ENCODE peak calls at places on chromosomes 3 and 15, in ten cellular contexts. L is sigmoid colon, S is body of pancreas, D is HCT116, A is A549, W is esophagus squamous epithelium, K is NB4, T is IMR-90, P is right lobe of liver, C is adrenal gland. Z is an unnamed sample.

GRCh38 chr3:52197842-52198625 is at the start of gene ALAS1:
- DNase-seq in P (peak), C (peak), A (peak), T (peak), K (peak), S (peak), W (peak), L (peak), D (peak), Z (no peak)

GRCh38 chr15:32028921-32029320 is 1.4 kb upstream of the CHRNA7 start:
- DNase-seq in K (no peak), L (no peak), D (no peak), P (no peak), C (no peak), S (no peak), T (no peak), A (no peak), W (no peak), Z (no peak)

GRCh38 chr3:120171134-120171863 is 77.1 kb upstream of the GSK3B start:
- DNase-seq in S (no peak), L (no peak), K (no peak), D (no peak), A (no peak), P (no peak), C (no peak), W (no peak), T (peak), Z (peak)

GRCh38 chr3:23823620-23824019 is 17.9 kb downstream of the UBE2E1 start:
- DNase-seq in D (no peak), S (no peak), K (no peak), W (no peak), A (no peak), T (no peak), L (no peak), P (no peak), C (no peak), Z (no peak)

GRCh38 chr3:70885636-70886035 is 573.2 kb upstream of the MDFIC2 start:
- DNase-seq in L (no peak), P (no peak), W (no peak), S (no peak), T (no peak), A (no peak), D (no peak), K (peak), C (no peak), Z (no peak)

GRCh38 chr3:121822973-121823372 is 11.9 kb downstream of the IQCB1 start:
- DNase-seq in W (no peak), D (no peak), K (no peak), L (no peak), A (no peak), P (no peak), S (no peak), C (no peak), T (no peak), Z (no peak)

GRCh38 chr15:96232335-96232734 is 98.2 kb upstream of the NR2F2 start:
- DNase-seq in C (no peak), A (no peak), W (no peak), P (no peak), L (no peak), D (no peak), S (peak), T (no peak), K (no peak), Z (no peak)

GRCh38 chr15:37102315-37103021 is 2.1 kb upstream of the MEIS2 start:
- DNase-seq in P (no peak), D (no peak), L (peak), S (no peak), C (no peak), A (peak), K (no peak), T (peak), W (no peak), Z (no peak)

GRCh38 chr3:99458013-99458412 is 180.4 kb upstream of the COL8A1 start:
- DNase-seq in D (no peak), A (no peak), C (no peak), S (no peak), K (no peak), P (no peak), T (no peak), L (no peak), W (no peak), Z (no peak)

GRCh38 chr3:182364723-182365650 is 428.3 kb upstream of the ATP11B start:
- DNase-seq in C (no peak), A (no peak), D (peak), P (no peak), K (no peak), S (peak), T (no peak), L (peak), W (no peak), Z (no peak)

DNA sequence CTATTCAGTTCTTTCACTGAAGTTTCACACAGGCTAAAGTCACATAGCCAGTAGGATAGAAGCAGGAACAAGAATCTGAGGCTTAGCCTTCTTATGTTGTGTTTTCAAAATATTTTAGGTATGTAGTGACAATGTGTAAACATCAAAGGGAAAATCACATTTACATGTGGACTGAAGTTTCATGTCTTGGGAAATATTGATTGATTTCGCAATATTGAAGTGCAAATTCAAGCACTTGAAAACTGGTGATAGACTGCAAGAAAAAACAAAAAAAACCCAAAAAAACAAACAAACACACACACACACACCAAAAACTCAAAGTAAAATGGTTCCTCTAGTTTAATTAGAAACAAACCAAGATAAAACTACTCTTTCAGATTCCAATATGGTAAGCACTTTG is 773.3 kb downstream of the PDCD6IP start:
- DNase-seq in C (no peak), A (no peak), L (no peak), K (no peak), S (no peak), T (no peak), W (no peak), P (no peak), D (no peak), Z (no peak)
- TF ChIP-seq POLR2A in C (no peak), A (no peak), L (no peak), K (no peak), S (no peak), T (no peak), W (no peak), P (no peak), D (no peak), Z (no peak)

GRCh38 chr3:78632925-78633324 is 1134.9 kb downstream of the ROBO1 start:
- DNase-seq in L (no peak), A (no peak), P (no peak), S (no peak), K (no peak), D (no peak), T (no peak), W (no peak), C (no peak), Z (no peak)

GRCh38 chr3:78629544-78629943 is 1138.3 kb downstream of the ROBO1 start:
- DNase-seq in L (no peak), W (no peak), S (no peak), C (no peak), P (no peak), T (no peak), A (no peak), K (no peak), D (no peak), Z (no peak)

GRCh38 chr3:78634316-78634715 is 1133.5 kb downstream of the ROBO1 start:
- DNase-seq in L (no peak), S (no peak), D (no peak), P (no peak), C (no peak), W (no peak), K (no peak), T (peak), A (no peak), Z (no peak)

GRCh38 chr3:78633626-78634025 is 1134.2 kb downstream of the ROBO1 start:
- DNase-seq in K (no peak), A (no peak), W (no peak), L (no peak), T (peak), S (no peak), C (no peak), D (no peak), P (no peak), Z (no peak)
- TF ChIP-seq CTCF in K (no peak), A (no peak), W (no peak), L (no peak), T (no peak), S (no peak), C (no peak), D (no peak), P (no peak), Z (no peak)

GRCh38 chr15:59311245-59311644 is 61.4 kb downstream of the MYO1E start:
- DNase-seq in D (no peak), A (no peak), C (no peak), L (no peak), W (no peak), K (no peak), T (no peak), S (no peak), P (no peak), Z (no peak)

GRCh38 chr15:59317211-59317610 is 55.5 kb downstream of the MYO1E start:
- DNase-seq in S (no peak), P (no peak), C (no peak), W (no peak), A (no peak), L (no peak), T (peak), D (no peak), K (no peak), Z (no peak)

GRCh38 chr15:59315914-59316428 is 56.7 kb downstream of the MYO1E start:
- DNase-seq in W (no peak), K (no peak), T (peak), C (no peak), D (no peak), S (peak), A (no peak), P (no peak), L (no peak), Z (no peak)

GRCh38 chr15:59312199-59312598 is 60.5 kb downstream of the MYO1E start:
- DNase-seq in C (no peak), A (no peak), D (no peak), W (no peak), K (no peak), S (no peak), T (no peak), L (no peak), P (no peak), Z (no peak)

DNA sequence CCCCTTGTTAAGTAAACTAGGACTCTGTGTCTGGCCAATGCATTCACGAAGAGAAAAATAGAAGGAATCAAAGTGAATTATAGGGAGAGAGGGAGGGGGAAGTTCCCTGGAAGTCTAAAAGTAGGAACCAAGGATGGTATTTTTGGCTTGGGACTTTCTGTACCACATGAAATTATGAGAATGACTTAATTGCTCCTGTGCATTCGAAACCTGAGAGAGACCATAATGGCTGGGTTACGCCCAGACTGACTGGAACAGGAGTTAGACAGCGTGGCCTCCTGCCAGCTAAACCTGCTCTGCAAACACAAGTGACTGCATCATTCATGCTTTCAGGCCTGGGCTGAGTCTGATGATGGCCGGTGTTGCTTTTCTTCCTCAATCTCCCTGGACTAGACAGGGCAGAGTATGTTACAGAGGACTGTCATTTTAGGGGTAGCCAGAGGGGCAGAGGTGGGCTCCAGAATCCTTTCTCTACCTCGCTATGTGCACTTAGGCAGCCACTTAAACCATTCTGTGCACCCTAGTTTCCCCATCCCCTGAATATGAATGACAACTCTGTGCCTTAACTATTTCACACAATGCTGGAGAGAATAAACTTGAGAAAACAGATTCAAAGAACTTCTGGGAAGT is 58.9 kb downstream of the MYO1E start:
- DNase-seq in D (no peak), W (no peak), T (peak), A (peak), P (peak), C (no peak), L (peak), K (no peak), S (peak), Z (peak)
- TF ChIP-seq POLR2A in D (no peak), W (no peak), T (no peak), A (no peak), P (no peak), C (no peak), L (no peak), K (no peak), S (no peak), Z (no peak)

GRCh38 chr3:63232764-63233396 is 45.2 kb upstream of the SYNPR start:
- DNase-seq in S (no peak), P (no peak), L (no peak), K (no peak), W (no peak), A (no peak), D (no peak), T (peak), C (no peak), Z (no peak)
- TF ChIP-seq CTCF in S (peak), P (peak), L (no peak), K (no peak), W (no peak), A (peak), D (peak), T (peak), C (no peak), Z (no peak)

GRCh38 chr3:15666277-15666676 is 64.7 kb downstream of the BTD start:
- DNase-seq in W (no peak), L (no peak), S (no peak), D (no peak), A (no peak), K (no peak), T (no peak), P (no peak), C (no peak), Z (no peak)
- TF ChIP-seq POLR2A in W (no peak), L (no peak), S (no peak), D (no peak), A (no peak), K (no peak), T (no peak), P (no peak), C (no peak), Z (no peak)

DNA sequence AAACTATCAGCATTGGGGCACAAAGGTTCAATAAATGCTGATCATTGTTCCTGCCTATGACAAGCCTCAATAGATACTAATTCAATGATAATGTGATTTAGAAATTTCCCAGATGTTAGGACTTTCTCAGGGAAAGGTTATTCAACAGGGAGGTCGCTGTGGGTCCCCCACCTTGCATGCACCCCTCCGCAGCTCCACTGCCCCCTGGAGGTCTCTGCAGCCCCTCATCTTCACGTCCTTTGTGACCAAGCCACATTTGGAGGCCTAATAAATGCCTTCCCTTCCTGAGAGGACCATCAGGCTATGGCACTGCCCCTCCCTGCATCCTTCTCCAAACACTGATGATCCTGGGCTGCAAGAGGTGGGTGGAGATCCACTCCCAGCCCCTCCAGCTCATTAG is 50.2 kb downstream of the NOX5 start:
- DNase-seq in L (peak), T (no peak), K (no peak), S (no peak), C (no peak), P (no peak), D (no peak), A (no peak), W (no peak), Z (no peak)
- TF ChIP-seq CTCF in L (no peak), T (no peak), K (no peak), S (no peak), C (no peak), P (no peak), D (no peak), A (no peak), W (no peak), Z (no peak)

GRCh38 chr3:194134231-194134756 is 1.7 kb upstream of the HES1 start:
- DNase-seq in T (no peak), C (peak), P (peak), S (no peak), A (no peak), W (no peak), L (peak), D (no peak), K (peak), Z (no peak)

GRCh38 chr3:194133661-194134230 is 2.2 kb upstream of the HES1 start:
- DNase-seq in A (no peak), W (no peak), C (peak), D (no peak), T (peak), L (peak), P (peak), K (peak), S (peak), Z (no peak)

GRCh38 chr3:194135806-194136518 is at the start of gene HES1:
- DNase-seq in T (peak), W (no peak), S (peak), P (peak), D (peak), L (peak), K (peak), A (peak), C (peak), Z (no peak)

GRCh38 chr3:194135516-194135805 is 487 bp upstream of the HES1 start:
- DNase-seq in W (no peak), T (no peak), K (no peak), S (no peak), A (no peak), P (no peak), L (no peak), C (no peak), D (no peak), Z (no peak)

GRCh38 chr3:194134757-194135515 is 1.0 kb upstream of the HES1 start:
- DNase-seq in C (peak), D (peak), L (peak), S (peak), K (peak), W (peak), T (peak), P (peak), A (peak), Z (no peak)
- TF ChIP-seq POLR2A in C (peak), D (no peak), L (peak), S (peak), K (no peak), W (peak), T (peak), P (peak), A (no peak), Z (no peak)

GRCh38 chr3:169060037-169060436 is 603.5 kb downstream of the MECOM start:
- DNase-seq in P (no peak), A (no peak), K (no peak), L (no peak), C (no peak), W (no peak), T (peak), S (no peak), D (no peak), Z (no peak)
- TF ChIP-seq CTCF in P (no peak), A (no peak), K (no peak), L (no peak), C (no peak), W (no peak), T (peak), S (no peak), D (no peak), Z (no peak)

Z was measured in vagina.